ENCODE peak calls at places on chromosomes 12 and 14, in six cellular contexts. O is stimulated activated naive CD8-positive, alpha-beta T cell treated with anti-CD3 and anti-CD28 coated beads, Interleukin-15, Interleukin-2, amounts not matched to agents 100 U/mL and 50 U/mL, for 24 hours; Z is GM23248; D is OCI-LY7; H is stimulated activated CD8-positive, alpha-beta memory T cell treated with anti-CD3 and anti-CD28 coated beads, Interleukin-12 subunit alpha, Interleukin-12 subunit beta, amount 100 ng/mL, for 1 hour; S is cardiac fibroblast. I is an unnamed sample.

GRCh38 chr12:32854716-32855115 is 41.9 kb downstream of the PKP2 start:
- DNase-seq in O (no peak), Z (no peak), D (no peak), H (no peak), S (no peak), I (no peak)

GRCh38 chr12:56948881-56949280 is 8.5 kb downstream of the RDH16 start:
- DNase-seq in O (no peak), Z (no peak), D (no peak), H (no peak), S (no peak), I (no peak)

GRCh38 chr12:13374783-13375182 is 178.3 kb downstream of the EMP1 start:
- DNase-seq in O (no peak), Z (no peak), D (no peak), H (no peak), S (no peak), I (no peak)

GRCh38 chr14:93033983-93034670 is 81.6 kb downstream of the ITPK1 start:
- DNase-seq in O (peak; percentile 69), Z (no peak), D (peak; percentile 63), H (peak; percentile 41), S (peak; percentile 25), I (no peak)

GRCh38 chr12:79375050-79375449 is 315.7 kb downstream of the PAWR start:
- DNase-seq in O (no peak), Z (no peak), D (no peak), H (no peak), S (no peak), I (no peak)

GRCh38 chr14:99633913-99634312 is 11.0 kb upstream of the HHIPL1 start:
- DNase-seq in O (no peak), Z (no peak), D (no peak), H (no peak), S (no peak), I (no peak)

GRCh38 chr14:100488057-100488456 is 99.2 kb downstream of the BEGAIN start:
- DNase-seq in O (no peak), Z (no peak), D (peak; percentile 20), H (no peak), S (no peak), I (no peak)

GRCh38 chr14:65302571-65303184 is 109.9 kb upstream of the FUT8 start:
- DNase-seq in O (peak; percentile 73), Z (peak; percentile 25), D (peak; percentile 82), H (no peak), S (peak; percentile 7), I (no peak)

I was measured in kidney glomerular epithelial cell.